ENCODE peak calls at places on chromosomes 16 and 17, in five cellular contexts. K is NCI-H2081, V is HTR-8/SVneo, A is fibroblast of mammary gland, N is A172. Y is an unnamed sample.

GRCh38 chr17:43085489-43085888 is 39.7 kb downstream of the BRCA1 start:
- DNase-seq in K (no peak), V (no peak), A (peak; percentile 25), N (no peak), Y (no peak)

GRCh38 chr16:14628806-14629611 is 1.1 kb downstream of the PARN start:
- DNase-seq in K (no peak), V (no peak), A (no peak), N (peak; percentile 14), Y (no peak)

GRCh38 chr17:31585280-31585630 is 193.8 kb downstream of the RAB11FIP4 start:
- DNase-seq in K (no peak), V (no peak), A (no peak), N (no peak), Y (no peak)

GRCh38 chr17:47957591-47958490 is at the start of gene PRR15L:
- DNase-seq in K (peak; percentile 94), V (no peak), A (no peak), N (no peak), Y (no peak)

GRCh38 chr17:56699186-56699895 is 105.8 kb downstream of the NOG start:
- DNase-seq in K (no peak), V (peak; percentile 99), A (peak; percentile 95), N (peak; percentile 100), Y (no peak)

GRCh38 chr17:39781814-39782213 is 44.1 kb downstream of the GRB7 start:
- DNase-seq in K (no peak), V (no peak), A (no peak), N (no peak), Y (no peak)

GRCh38 chr16:14301150-14302030 is 230.3 kb downstream of the MRTFB start:
- DNase-seq in K (no peak), V (no peak), A (no peak), N (peak; percentile 36), Y (no peak)

GRCh38 chr17:82031303-82031884 is at the start of gene RAC3:
- DNase-seq in K (peak; percentile 46), V (peak; percentile 45), A (no peak), N (no peak), Y (no peak)

GRCh38 chr17:77284023-77284617 is 143.4 kb downstream of the SEC14L1 start:
- DNase-seq in K (no peak), V (no peak), A (no peak), N (no peak), Y (no peak)

GRCh38 chr16:5041604-5042133 is 7.9 kb upstream of the NAGPA start:
- DNase-seq in K (no peak), V (peak; percentile 65), A (peak; percentile 65), N (peak; percentile 94), Y (no peak)